ENCODE peak calls at places on chromosomes 2 and 18, in nine cellular contexts. F is CD8-positive, alpha-beta T cell; T is A549; R is tibial nerve; M is IMR-90; E is thoracic aorta; G is GM23338; O is colonic mucosa; Z is tibial artery. B is an unnamed sample.

GRCh38 chr2:10454505-10454904 is 6.4 kb upstream of the ODC1 start:
- DNase-seq in R (no peak), T (no peak), E (no peak), M (no peak), G (no peak), F (no peak), O (no peak), Z (no peak), B (no peak)

GRCh38 chr2:166972418-166972817 is 84.1 kb downstream of the XIRP2 start:
- DNase-seq in T (no peak), Z (no peak), R (no peak), G (no peak), O (no peak), F (no peak), E (no peak), M (peak; percentile 40), B (no peak)

GRCh38 chr2:120919216-120919615 is 183.5 kb downstream of the GLI2 start:
- DNase-seq in O (no peak), M (no peak), Z (no peak), G (no peak), E (no peak), R (no peak), T (no peak), F (no peak), B (no peak)

GRCh38 chr2:225932741-225933413 is 533.4 kb downstream of the NYAP2 start:
- DNase-seq in T (no peak), O (no peak), G (no peak), R (no peak), Z (no peak), F (no peak), M (peak; percentile 43), E (no peak), B (no peak)

GRCh38 chr2:138000037-138000436 is 35.8 kb downstream of the HNMT start:
- DNase-seq in R (no peak), T (no peak), O (no peak), E (no peak), Z (no peak), F (no peak), G (no peak), M (no peak), B (no peak)

GRCh38 chr2:66445076-66445724 is 10.3 kb downstream of the MEIS1 start:
- DNase-seq in G (peak; percentile 57), R (no peak), F (no peak), E (no peak), M (no peak), O (no peak), Z (no peak), T (no peak), B (no peak)

GRCh38 chr2:237213325-237214040 is 127.8 kb downstream of the COPS8 start:
- DNase-seq in R (no peak), O (no peak), M (peak; percentile 96), E (no peak), G (peak; percentile 13), Z (peak; percentile 67), T (peak; percentile 26), F (no peak), B (peak; percentile 26)

GRCh38 chr2:131168578-131168977 is 40.8 kb upstream of the POTEE start:
- DNase-seq in M (no peak), R (no peak), O (no peak), Z (no peak), F (no peak), E (no peak), T (no peak), G (no peak), B (no peak)

GRCh38 chr2:181678744-181679543 is 1.4 kb downstream of the NEUROD1 start:
- DNase-seq in Z (no peak), F (no peak), G (no peak), O (no peak), R (no peak), M (no peak), E (no peak), T (no peak), B (no peak)

GRCh38 chr18:45962866-45963265 is 4.3 kb downstream of the EPG5 start:
- DNase-seq in Z (no peak), F (no peak), R (no peak), O (no peak), G (no peak), M (peak; percentile 81), T (no peak), E (no peak), B (no peak)

GRCh38 chr2:191571163-191571769 is 106.7 kb upstream of the NABP1 start:
- DNase-seq in Z (no peak), M (peak; percentile 75), E (no peak), T (peak; percentile 74), O (no peak), R (no peak), G (peak; percentile 67), F (peak; percentile 16), B (no peak)

GRCh38 chr2:45743531-45744391 is 92.3 kb downstream of the PRKCE start:
- DNase-seq in R (peak; percentile 52), M (peak; percentile 82), G (no peak), Z (peak; percentile 49), E (no peak), F (no peak), T (no peak), O (peak; percentile 44), B (peak; percentile 76)

GRCh38 chr2:174681983-174682577 is 82.2 kb downstream of the CHRNA1 start:
- DNase-seq in T (peak; percentile 25), G (peak; percentile 64), M (no peak), F (peak; percentile 47), O (peak; percentile 25), E (no peak), R (no peak), Z (peak; percentile 47), B (peak; percentile 20)

GRCh38 chr18:30094556-30094955 is 948.0 kb downstream of the DSC3 start:
- DNase-seq in R (no peak), F (no peak), Z (no peak), O (no peak), M (peak; percentile 21), T (no peak), G (peak; percentile 49), E (no peak), B (no peak)

GRCh38 chr2:217972037-217972436 is 30.8 kb downstream of the TNS1 start:
- DNase-seq in T (no peak), G (no peak), E (no peak), Z (no peak), F (no peak), O (no peak), M (no peak), R (no peak), B (no peak)

GRCh38 chr18:49547701-49548100 is 14.2 kb upstream of the LIPG start:
- DNase-seq in Z (no peak), F (no peak), G (no peak), T (no peak), E (no peak), R (no peak), O (no peak), M (no peak), B (no peak)

DNA sequence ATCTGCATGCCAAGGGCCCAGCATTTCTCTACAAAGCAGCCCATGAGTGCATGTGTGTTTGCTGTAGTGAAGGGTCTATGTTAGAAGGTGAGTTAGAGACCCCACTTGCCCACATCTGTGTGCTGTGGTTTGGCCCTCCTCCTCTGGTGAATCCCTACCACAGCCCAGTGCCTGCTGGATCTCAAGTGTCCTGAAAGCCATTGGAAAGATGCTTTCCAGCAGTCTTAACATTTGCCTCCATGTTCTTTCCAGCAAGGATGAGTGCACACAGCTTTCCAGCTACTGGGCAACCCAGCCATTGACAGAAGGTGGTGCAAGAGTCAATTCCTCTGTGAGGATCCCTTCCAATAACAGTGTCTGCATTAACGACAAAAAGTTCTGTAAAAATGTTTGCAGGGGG is 13.6 kb downstream of the CRIM1 start:
- DNase-seq in T (no peak), F (no peak), R (no peak), G (no peak), Z (no peak), O (no peak), E (no peak), M (no peak), B (no peak)
- H3K4me1 ChIP-seq in T (peaks cover 100% of the 10 kb centered on the region), F (no peaks in the 10 kb centered on the region), R (peaks cover 17% of the 10 kb centered on the region), G (peaks cover 85% of the 10 kb centered on the region), Z (peaks cover 99% of the 10 kb centered on the region), O (peaks cover 20% of the 10 kb centered on the region), E (peaks cover 80% of the 10 kb centered on the region), M (peaks cover 50% of the 10 kb centered on the region), B (no peaks in the 10 kb centered on the region)

GRCh38 chr2:177243476-177243875 is 21.1 kb downstream of the NFE2L2 start:
- DNase-seq in G (no peak), R (no peak), T (peak; percentile 58), M (no peak), F (no peak), O (no peak), Z (no peak), E (no peak), B (no peak)
- TF ChIP-seq CTCF in G (no peak), R (no peak), T (no peak), M (no peak), F (no peak), O (no peak), Z (no peak), E (no peak), B (no peak)

DNA sequence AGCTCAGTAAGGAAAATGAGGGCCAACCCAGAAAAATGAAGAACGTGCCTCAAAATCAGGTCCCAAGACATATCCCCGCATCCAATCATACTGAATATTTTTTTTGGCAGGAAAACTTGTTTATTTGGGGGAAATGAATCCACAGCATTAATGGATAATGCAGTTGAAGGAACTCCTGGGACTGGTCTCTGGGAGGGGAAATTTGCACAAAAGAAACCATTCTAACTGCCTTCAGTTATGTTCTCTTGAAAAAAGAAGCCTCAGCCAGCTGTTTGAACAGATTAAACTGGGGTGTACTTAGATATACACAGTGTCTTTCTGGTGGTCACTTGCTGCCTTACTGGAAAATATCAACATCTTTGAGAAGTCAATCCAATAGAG is 61.3 kb downstream of the SPRED2 start:
- DNase-seq in M (no peak), R (no peak), O (no peak), T (no peak), G (no peak), F (no peak), Z (no peak), E (no peak), B (no peak)
- H3K4me1 ChIP-seq in M (peaks cover 16% of the 10 kb centered on the region), R (peaks cover 14% of the 10 kb centered on the region), O (peaks cover 7% of the 10 kb centered on the region), T (peaks cover 78% of the 10 kb centered on the region), G (peaks cover 15% of the 10 kb centered on the region), F (no peaks in the 10 kb centered on the region), Z (peaks cover 34% of the 10 kb centered on the region), E (peaks cover 12% of the 10 kb centered on the region), B (peaks cover 7% of the 10 kb centered on the region)

GRCh38 chr2:215399067-215399716 is 36.7 kb downstream of the FN1 start:
- DNase-seq in F (no peak), G (no peak), O (no peak), M (no peak), R (no peak), T (no peak), Z (no peak), E (no peak), B (no peak)

GRCh38 chr2:215403441-215404356 is 32.2 kb downstream of the FN1 start:
- DNase-seq in F (no peak), Z (no peak), G (no peak), E (no peak), T (no peak), M (no peak), R (no peak), O (no peak), B (no peak)

GRCh38 chr2:215405722-215406581 is 29.9 kb downstream of the FN1 start:
- DNase-seq in Z (no peak), G (no peak), R (no peak), O (no peak), E (no peak), F (no peak), T (no peak), M (no peak), B (no peak)

GRCh38 chr2:215404357-215404719 is 31.5 kb downstream of the FN1 start:
- DNase-seq in F (no peak), O (no peak), T (no peak), R (no peak), G (no peak), Z (no peak), E (no peak), M (no peak), B (no peak)

GRCh38 chr2:215401896-215402379 is 33.9 kb downstream of the FN1 start:
- DNase-seq in O (no peak), G (no peak), T (no peak), E (no peak), M (peak; percentile 96), R (peak; percentile 43), Z (no peak), F (no peak), B (no peak)
- TF ChIP-seq CTCF in O (no peak), G (no peak), T (no peak), E (no peak), M (no peak), R (no peak), Z (no peak), F (no peak), B (no peak)

B was measured in BE2C.